ENCODE peak calls at places on chromosomes 6 and 20, in seven cellular contexts. One of them, this sample, is unnamed.

GRCh38 chr6:23320588-23320987 is 751.2 kb downstream of the HDGFL1 start:
- DNase-seq in transverse colon: no peak
- DNase-seq in adrenal gland: no peak
- DNase-seq in stomach: no peak
- DNase-seq in endothelial cell of umbilical vein: no peak
- DNase-seq in K562: no peak
- DNase-seq in suprapubic skin: no peak
- DNase-seq in this sample: no peak

GRCh38 chr6:155448823-155449789 is 6.5 kb downstream of the NOX3 start:
- DNase-seq in transverse colon: no peak
- DNase-seq in adrenal gland: peak
- DNase-seq in stomach: no peak
- DNase-seq in endothelial cell of umbilical vein: peak
- DNase-seq in K562: no peak
- DNase-seq in suprapubic skin: no peak
- DNase-seq in this sample: no peak

GRCh38 chr6:33213166-33213988 is 5.1 kb downstream of the RING1 start:
- DNase-seq in transverse colon: no peak
- DNase-seq in adrenal gland: peak
- DNase-seq in stomach: no peak
- DNase-seq in endothelial cell of umbilical vein: no peak
- DNase-seq in K562: no peak
- DNase-seq in suprapubic skin: peak
- DNase-seq in this sample: no peak

GRCh38 chr6:168871535-168872106 is 382.0 kb downstream of the THBS2 start:
- DNase-seq in transverse colon: no peak
- DNase-seq in adrenal gland: no peak
- DNase-seq in stomach: peak
- DNase-seq in endothelial cell of umbilical vein: no peak
- DNase-seq in K562: no peak
- DNase-seq in suprapubic skin: no peak
- DNase-seq in this sample: no peak

GRCh38 chr6:110635096-110635495 is 158.7 kb upstream of the SLC22A16 start:
- DNase-seq in transverse colon: no peak
- DNase-seq in adrenal gland: no peak
- DNase-seq in stomach: no peak
- DNase-seq in endothelial cell of umbilical vein: no peak
- DNase-seq in K562: no peak
- DNase-seq in suprapubic skin: no peak
- DNase-seq in this sample: no peak

GRCh38 chr6:135353113-135353512 is 144.4 kb downstream of the AHI1 start:
- DNase-seq in transverse colon: no peak
- DNase-seq in adrenal gland: no peak
- DNase-seq in stomach: no peak
- DNase-seq in endothelial cell of umbilical vein: no peak
- DNase-seq in K562: no peak
- DNase-seq in suprapubic skin: no peak
- DNase-seq in this sample: no peak

GRCh38 chr6:75602897-75603395 is 1.3 kb downstream of the SENP6 start:
- DNase-seq in transverse colon: no peak
- DNase-seq in adrenal gland: no peak
- DNase-seq in stomach: no peak
- DNase-seq in endothelial cell of umbilical vein: peak
- DNase-seq in K562: no peak
- DNase-seq in suprapubic skin: no peak
- DNase-seq in this sample: no peak

GRCh38 chr6:90135672-90136071 is 161.0 kb downstream of the BACH2 start:
- DNase-seq in transverse colon: no peak
- DNase-seq in adrenal gland: no peak
- DNase-seq in stomach: no peak
- DNase-seq in endothelial cell of umbilical vein: no peak
- DNase-seq in K562: no peak
- DNase-seq in suprapubic skin: no peak
- DNase-seq in this sample: no peak

GRCh38 chr20:57514273-57514751 is 10.6 kb downstream of the CTCFL start:
- DNase-seq in transverse colon: peak
- DNase-seq in adrenal gland: peak
- DNase-seq in stomach: peak
- DNase-seq in endothelial cell of umbilical vein: peak
- DNase-seq in K562: peak
- DNase-seq in suprapubic skin: peak
- DNase-seq in this sample: peak

GRCh38 chr6:54856137-54856536 is 9.6 kb downstream of the FAM83B start:
- DNase-seq in transverse colon: peak
- DNase-seq in adrenal gland: no peak
- DNase-seq in stomach: peak
- DNase-seq in endothelial cell of umbilical vein: no peak
- DNase-seq in K562: no peak
- DNase-seq in suprapubic skin: no peak
- DNase-seq in this sample: no peak

GRCh38 chr6:437042-437402 is 45.5 kb downstream of the IRF4 start:
- DNase-seq in transverse colon: no peak
- DNase-seq in adrenal gland: no peak
- DNase-seq in stomach: no peak
- DNase-seq in endothelial cell of umbilical vein: no peak
- DNase-seq in K562: no peak
- DNase-seq in suprapubic skin: no peak
- DNase-seq in this sample: peak

GRCh38 chr6:42007753-42008528 is 42.4 kb upstream of the TAF8 start:
- DNase-seq in transverse colon: no peak
- DNase-seq in adrenal gland: no peak
- DNase-seq in stomach: no peak
- DNase-seq in endothelial cell of umbilical vein: no peak
- DNase-seq in K562: no peak
- DNase-seq in suprapubic skin: no peak
- DNase-seq in this sample: no peak

GRCh38 chr6:82057846-82058554 is 189.5 kb downstream of the IBTK start:
- DNase-seq in transverse colon: no peak
- DNase-seq in adrenal gland: no peak
- DNase-seq in stomach: no peak
- DNase-seq in endothelial cell of umbilical vein: peak
- DNase-seq in K562: no peak
- DNase-seq in suprapubic skin: no peak
- DNase-seq in this sample: no peak

GRCh38 chr6:133456439-133456838 is 215.3 kb downstream of the EYA4 start:
- DNase-seq in transverse colon: no peak
- DNase-seq in adrenal gland: no peak
- DNase-seq in stomach: no peak
- DNase-seq in endothelial cell of umbilical vein: no peak
- DNase-seq in K562: no peak
- DNase-seq in suprapubic skin: no peak
- DNase-seq in this sample: no peak

GRCh38 chr6:125787791-125788190 is 3.0 kb upstream of the NCOA7 start:
- DNase-seq in transverse colon: no peak
- DNase-seq in adrenal gland: no peak
- DNase-seq in stomach: peak
- DNase-seq in endothelial cell of umbilical vein: peak
- DNase-seq in K562: peak
- DNase-seq in suprapubic skin: no peak
- DNase-seq in this sample: no peak

GRCh38 chr6:163343609-163344008 is 70.9 kb upstream of the QKI start:
- DNase-seq in transverse colon: no peak
- DNase-seq in adrenal gland: peak
- DNase-seq in stomach: no peak
- DNase-seq in endothelial cell of umbilical vein: no peak
- DNase-seq in K562: no peak
- DNase-seq in suprapubic skin: no peak
- DNase-seq in this sample: no peak

GRCh38 chr6:124433369-124434064 is 528.7 kb upstream of the RNF217 start:
- DNase-seq in transverse colon: no peak
- DNase-seq in adrenal gland: no peak
- DNase-seq in stomach: no peak
- DNase-seq in endothelial cell of umbilical vein: no peak
- DNase-seq in K562: no peak
- DNase-seq in suprapubic skin: no peak
- DNase-seq in this sample: no peak

GRCh38 chr20:34615477-34615876 is 57.0 kb downstream of the MAP1LC3A start:
- DNase-seq in transverse colon: no peak
- DNase-seq in adrenal gland: no peak
- DNase-seq in stomach: no peak
- DNase-seq in endothelial cell of umbilical vein: no peak
- DNase-seq in K562: no peak
- DNase-seq in suprapubic skin: no peak
- DNase-seq in this sample: no peak

GRCh38 chr6:158518196-158519127 is 41.4 kb upstream of the TMEM181 start:
- DNase-seq in transverse colon: peak
- DNase-seq in adrenal gland: peak
- DNase-seq in stomach: peak
- DNase-seq in endothelial cell of umbilical vein: peak
- DNase-seq in K562: peak
- DNase-seq in suprapubic skin: no peak
- DNase-seq in this sample: peak

GRCh38 chr6:116220172-116220571 is 33.7 kb downstream of the TSPYL4 start:
- DNase-seq in transverse colon: no peak
- DNase-seq in adrenal gland: no peak
- DNase-seq in stomach: no peak
- DNase-seq in endothelial cell of umbilical vein: peak
- DNase-seq in K562: no peak
- DNase-seq in suprapubic skin: no peak
- DNase-seq in this sample: no peak

GRCh38 chr6:1686117-1687098 is 76.7 kb downstream of the FOXC1 start:
- DNase-seq in transverse colon: no peak
- DNase-seq in adrenal gland: no peak
- DNase-seq in stomach: peak
- DNase-seq in endothelial cell of umbilical vein: peak
- DNase-seq in K562: no peak
- DNase-seq in suprapubic skin: no peak
- DNase-seq in this sample: peak

GRCh38 chr6:28922841-28923317 is 906 bp downstream of the TRIM27 start:
- DNase-seq in transverse colon: peak
- DNase-seq in adrenal gland: peak
- DNase-seq in stomach: peak
- DNase-seq in endothelial cell of umbilical vein: peak
- DNase-seq in K562: no peak
- DNase-seq in suprapubic skin: no peak
- DNase-seq in this sample: no peak

GRCh38 chr20:56634735-56635422 is 5.8 kb downstream of the TFAP2C start:
- DNase-seq in transverse colon: no peak
- DNase-seq in adrenal gland: no peak
- DNase-seq in stomach: no peak
- DNase-seq in endothelial cell of umbilical vein: no peak
- DNase-seq in K562: no peak
- DNase-seq in suprapubic skin: no peak
- DNase-seq in this sample: no peak

GRCh38 chr6:150272264-150272975 is 96.4 kb upstream of the IYD start:
- DNase-seq in transverse colon: no peak
- DNase-seq in adrenal gland: no peak
- DNase-seq in stomach: no peak
- DNase-seq in endothelial cell of umbilical vein: no peak
- DNase-seq in K562: no peak
- DNase-seq in suprapubic skin: no peak
- DNase-seq in this sample: no peak
- TF ChIP-seq POLR2A in transverse colon: no peak
- TF ChIP-seq POLR2A in adrenal gland: no peak
- TF ChIP-seq POLR2A in stomach: no peak
- TF ChIP-seq POLR2A in endothelial cell of umbilical vein: no peak
- TF ChIP-seq POLR2A in K562: no peak
- TF ChIP-seq POLR2A in suprapubic skin: no peak
- TF ChIP-seq POLR2A in this sample: no peak

GRCh38 chr6:157380779-157381561 is at the start of gene ZDHHC14:
- DNase-seq in transverse colon: peak
- DNase-seq in adrenal gland: peak
- DNase-seq in stomach: peak
- DNase-seq in endothelial cell of umbilical vein: peak
- DNase-seq in K562: peak
- DNase-seq in suprapubic skin: peak
- DNase-seq in this sample: peak
- TF ChIP-seq POLR2A in transverse colon: peak
- TF ChIP-seq POLR2A in adrenal gland: peak
- TF ChIP-seq POLR2A in stomach: no peak
- TF ChIP-seq POLR2A in endothelial cell of umbilical vein: peak
- TF ChIP-seq POLR2A in K562: peak
- TF ChIP-seq POLR2A in suprapubic skin: peak
- TF ChIP-seq POLR2A in this sample: peak

DNA sequence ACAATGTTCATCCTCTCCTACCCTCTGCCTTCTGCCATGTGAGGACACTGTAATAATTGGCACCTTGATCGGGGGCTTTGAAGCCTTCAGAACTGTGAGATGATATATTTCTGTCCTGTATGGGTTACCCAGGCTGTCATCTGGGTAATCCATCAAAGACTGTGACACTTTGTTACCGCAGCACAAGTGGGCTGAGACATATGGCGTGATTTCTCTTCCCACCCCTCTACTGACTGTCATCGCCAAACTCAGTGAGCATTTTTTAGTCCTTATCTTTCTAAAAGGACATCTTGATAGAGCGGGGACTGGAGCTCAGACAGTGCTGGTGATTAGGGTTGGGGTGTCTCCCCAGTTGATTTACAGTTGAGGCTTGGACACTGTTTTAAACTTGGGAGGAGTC is 10.4 kb upstream of the PLG start:
- DNase-seq in transverse colon: no peak
- DNase-seq in adrenal gland: no peak
- DNase-seq in stomach: no peak
- DNase-seq in endothelial cell of umbilical vein: no peak
- DNase-seq in K562: no peak
- DNase-seq in suprapubic skin: no peak
- DNase-seq in this sample: no peak
- TF ChIP-seq POLR2A in transverse colon: no peak
- TF ChIP-seq POLR2A in adrenal gland: no peak
- TF ChIP-seq POLR2A in stomach: no peak
- TF ChIP-seq POLR2A in endothelial cell of umbilical vein: no peak
- TF ChIP-seq POLR2A in K562: no peak
- TF ChIP-seq POLR2A in suprapubic skin: no peak
- TF ChIP-seq POLR2A in this sample: no peak

GRCh38 chr6:5003604-5004372 is at the start of gene RPP40:
- DNase-seq in transverse colon: peak
- DNase-seq in adrenal gland: peak
- DNase-seq in stomach: peak
- DNase-seq in endothelial cell of umbilical vein: peak
- DNase-seq in K562: peak
- DNase-seq in suprapubic skin: peak
- DNase-seq in this sample: peak
- TF ChIP-seq POLR2A in transverse colon: no peak
- TF ChIP-seq POLR2A in adrenal gland: peak
- TF ChIP-seq POLR2A in stomach: no peak
- TF ChIP-seq POLR2A in endothelial cell of umbilical vein: peak
- TF ChIP-seq POLR2A in K562: peak
- TF ChIP-seq POLR2A in suprapubic skin: no peak
- TF ChIP-seq POLR2A in this sample: peak

This sample was measured in H54.